ENCODE peak calls at places on chromosomes 2 and 18, in six cellular contexts. L, S, H, E, Q and J are unnamed samples.

GRCh38 chr2:204967199-204967995 is 422.1 kb downstream of the PARD3B start:
- DNase-seq in L (no peak), S (no peak), H (no peak), E (no peak), Q (no peak), J (no peak)

GRCh38 chr18:49819768-49820662 is 6.7 kb upstream of the ACAA2 start:
- DNase-seq in L (peak), S (peak), H (no peak), E (no peak), Q (no peak), J (no peak)

GRCh38 chr2:52294628-52295027 is 1262.7 kb upstream of the NRXN1 start:
- DNase-seq in L (no peak), S (no peak), H (no peak), E (no peak), Q (no peak), J (no peak)

GRCh38 chr2:134440336-134440909 is 186.6 kb downstream of the MGAT5 start:
- DNase-seq in L (no peak), S (no peak), H (no peak), E (no peak), Q (no peak), J (no peak)

GRCh38 chr2:154614906-154615305 is 83.6 kb upstream of the KCNJ3 start:
- DNase-seq in L (no peak), S (no peak), H (no peak), E (no peak), Q (no peak), J (no peak)

GRCh38 chr2:127288274-127288673 is 5.7 kb downstream of the ERCC3 start:
- DNase-seq in L (no peak), S (no peak), H (no peak), E (no peak), Q (no peak), J (no peak)

GRCh38 chr2:15713475-15713874 is 121.8 kb downstream of the DDX1 start:
- DNase-seq in L (no peak), S (no peak), H (no peak), E (no peak), Q (no peak), J (no peak)

GRCh38 chr2:155815851-155816250 is 516.7 kb downstream of the NR4A2 start:
- DNase-seq in L (no peak), S (peak), H (no peak), E (no peak), Q (peak), J (peak)

GRCh38 chr2:230444832-230445231 is 28.8 kb downstream of the SP100 start:
- DNase-seq in L (no peak), S (no peak), H (no peak), E (no peak), Q (no peak), J (no peak)

GRCh38 chr18:12531747-12532146 is 124.0 kb downstream of the PRELID3A start:
- DNase-seq in L (no peak), S (no peak), H (no peak), E (no peak), Q (no peak), J (no peak)

GRCh38 chr2:119367472-119368099 is 809 bp downstream of the DBI start:
- DNase-seq in L (peak), S (peak), H (peak), E (peak), Q (peak), J (no peak)

GRCh38 chr2:205768815-205769493 is 86.7 kb downstream of the NRP2 start:
- DNase-seq in L (no peak), S (peak), H (no peak), E (no peak), Q (no peak), J (no peak)

GRCh38 chr2:196962325-196962724 is 35.8 kb upstream of the PGAP1 start:
- DNase-seq in L (no peak), S (no peak), H (no peak), E (no peak), Q (no peak), J (no peak)

GRCh38 chr2:47309472-47309951 is 93.4 kb upstream of the MSH2 start:
- DNase-seq in L (no peak), S (no peak), H (no peak), E (no peak), Q (no peak), J (no peak)

GRCh38 chr18:22465859-22466602 is 48.3 kb upstream of the CTAGE1 start:
- DNase-seq in L (peak), S (peak), H (peak), E (no peak), Q (no peak), J (peak)

GRCh38 chr2:40371525-40372277 is 80.2 kb downstream of the SLC8A1 start:
- DNase-seq in L (no peak), S (no peak), H (no peak), E (no peak), Q (no peak), J (no peak)

GRCh38 chr18:48934708-48935432 is 15.9 kb downstream of the SMAD7 start:
- DNase-seq in L (no peak), S (no peak), H (no peak), E (no peak), Q (no peak), J (no peak)

GRCh38 chr18:64333584-64333983 is 184.7 kb upstream of the LINC00305 start:
- DNase-seq in L (no peak), S (no peak), H (no peak), E (no peak), Q (no peak), J (no peak)

GRCh38 chr2:42787424-42787787 is 5.0 kb downstream of the HAAO start:
- DNase-seq in L (no peak), S (no peak), H (no peak), E (no peak), Q (no peak), J (no peak)
- H3K27ac ChIP-seq in L (no peak), S (no peak), H (no peak), E (no peak), Q (no peak), J (no peak)

DNA sequence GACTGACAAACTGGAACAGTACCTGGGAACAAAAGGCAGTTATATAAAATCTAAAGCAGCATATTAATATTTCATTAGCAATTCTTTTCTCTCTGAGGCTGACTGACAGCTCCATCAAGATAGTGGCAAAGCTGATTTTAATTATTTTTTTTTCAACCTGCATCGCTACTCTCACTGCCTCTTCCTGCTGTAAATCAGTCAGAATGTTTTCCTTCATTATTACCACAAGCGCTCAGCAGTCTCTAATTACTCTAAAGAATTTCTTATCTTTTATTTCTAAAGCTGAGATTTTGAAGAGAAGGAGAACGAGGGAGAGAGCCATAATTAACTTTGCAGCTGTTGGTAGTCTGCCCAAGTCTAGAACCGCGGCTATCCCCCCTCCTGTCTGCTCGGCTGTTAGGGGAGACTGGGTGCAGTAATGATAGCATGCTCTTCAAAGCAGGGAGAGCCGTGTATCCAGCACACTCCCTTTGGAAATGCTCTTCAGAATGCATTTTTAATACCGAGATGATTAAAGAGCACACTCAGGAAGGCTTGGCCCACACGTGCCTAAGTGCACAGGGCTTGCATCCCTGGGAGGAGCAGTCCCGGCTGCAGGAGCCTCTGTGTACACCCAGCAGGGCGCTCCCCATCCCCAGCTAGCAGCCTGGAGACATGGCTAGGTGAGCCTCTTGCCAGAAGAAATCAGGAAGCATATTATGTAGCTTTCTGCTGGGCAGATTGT is 555.4 kb downstream of the CMPK2 start:
- DNase-seq in L (no peak), S (no peak), H (no peak), E (no peak), Q (no peak), J (no peak)
- H3K27ac ChIP-seq in L (no peak), S (no peak), H (no peak), E (no peak), Q (no peak), J (no peak)

GRCh38 chr2:160076239-160076638 is 13.8 kb upstream of the PLA2R1 start:
- DNase-seq in L (no peak), S (no peak), H (no peak), E (no peak), Q (no peak), J (no peak)
- H3K27ac ChIP-seq in L (no peak), S (no peak), H (no peak), E (no peak), Q (no peak), J (no peak)

GRCh38 chr2:18966131-18966530 is 376.8 kb upstream of the NT5C1B start:
- DNase-seq in L (no peak), S (no peak), H (no peak), E (no peak), Q (no peak), J (no peak)

GRCh38 chr2:18971628-18972027 is 382.3 kb upstream of the NT5C1B start:
- DNase-seq in L (no peak), S (peak), H (no peak), E (no peak), Q (no peak), J (no peak)

GRCh38 chr2:18976112-18976961 is 382.1 kb downstream of the OSR1 start:
- DNase-seq in L (no peak), S (no peak), H (no peak), E (no peak), Q (no peak), J (no peak)

GRCh38 chr2:18975506-18975905 is 382.9 kb downstream of the OSR1 start:
- DNase-seq in L (no peak), S (no peak), H (no peak), E (no peak), Q (no peak), J (no peak)

GRCh38 chr2:18971069-18971378 is 381.7 kb upstream of the NT5C1B start:
- DNase-seq in L (no peak), S (no peak), H (no peak), E (no peak), Q (no peak), J (no peak)
- H3K27ac ChIP-seq in L (no peak), S (no peak), H (no peak), E (no peak), Q (no peak), J (no peak)

DNA sequence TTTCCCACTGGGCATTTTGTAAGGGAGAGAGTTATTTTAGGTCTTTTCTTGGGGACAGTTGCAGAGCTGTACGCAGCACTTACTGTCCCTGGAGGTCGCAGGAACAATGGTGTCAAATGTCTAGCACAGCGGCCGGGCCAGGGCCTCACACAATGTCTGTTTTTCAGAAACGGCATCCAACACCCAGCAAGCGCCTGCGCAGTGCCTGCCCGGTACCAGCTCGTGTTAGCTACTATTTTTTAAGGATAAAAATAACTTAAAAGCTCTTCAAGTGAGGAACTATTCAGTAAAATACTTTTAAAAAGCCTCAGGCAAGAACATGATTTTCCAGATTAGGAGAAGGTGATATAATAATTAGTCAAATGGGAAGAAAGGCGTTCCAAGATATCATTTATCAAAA is 90.0 kb downstream of the MBP start:
- DNase-seq in L (no peak), S (no peak), H (no peak), E (no peak), Q (peak), J (no peak)
- H3K27ac ChIP-seq in L (no peak), S (no peak), H (no peak), E (no peak), Q (peak), J (no peak)

GRCh38 chr18:79531926-79532689 is 136.4 kb downstream of the NFATC1 start:
- DNase-seq in L (no peak), S (no peak), H (no peak), E (no peak), Q (peak), J (no peak)
- H3K27ac ChIP-seq in L (no peak), S (no peak), H (no peak), E (no peak), Q (no peak), J (no peak)

GRCh38 chr2:43170733-43171101 is 55.7 kb downstream of the ZFP36L2 start:
- DNase-seq in L (no peak), S (no peak), H (no peak), E (no peak), Q (no peak), J (no peak)

GRCh38 chr2:43169091-43169936 is 57.1 kb downstream of the ZFP36L2 start:
- DNase-seq in L (no peak), S (no peak), H (no peak), E (no peak), Q (no peak), J (peak)

GRCh38 chr2:43169987-43170732 is 56.2 kb downstream of the ZFP36L2 start:
- DNase-seq in L (peak), S (no peak), H (no peak), E (no peak), Q (no peak), J (no peak)

GRCh38 chr2:43165378-43166025 is 60.9 kb downstream of the ZFP36L2 start:
- DNase-seq in L (no peak), S (no peak), H (no peak), E (no peak), Q (no peak), J (no peak)

DNA sequence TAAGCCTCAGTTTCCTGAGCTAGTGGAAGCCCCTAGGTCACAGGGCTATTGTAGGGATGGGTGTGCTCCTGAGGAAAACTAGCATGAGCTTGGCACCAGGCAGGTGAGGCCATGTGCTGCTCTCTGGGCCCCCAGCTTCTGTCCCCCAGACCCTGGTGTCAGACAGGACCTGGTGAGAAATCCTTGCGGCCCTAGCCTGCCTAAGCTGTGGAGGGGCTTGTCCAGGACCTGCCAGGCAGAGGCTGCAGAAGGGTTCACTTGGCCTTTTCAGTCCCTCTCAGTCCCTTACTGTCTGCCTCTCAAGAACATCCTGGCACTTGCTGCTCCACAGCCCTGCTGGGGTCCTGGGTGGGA is 58.4 kb downstream of the ZFP36L2 start:
- DNase-seq in L (no peak), S (no peak), H (no peak), E (no peak), Q (no peak), J (no peak)
- H3K27ac ChIP-seq in L (peak), S (no peak), H (peak), E (peak), Q (no peak), J (peak)